ENCODE peak calls at places on chromosome 14, in ten cellular contexts. One of them, this sample, is unnamed.

GRCh38 chr14:23478109-23478698 is 8.7 kb downstream of the NGDN start:
- DNase-seq in lower lobe of right lung: peak; percentile 52
- DNase-seq in neural progenitor cell: peak; percentile 63
- DNase-seq in ovary: peak; percentile 49
- DNase-seq in body of pancreas: peak; percentile 73
- DNase-seq in kidney: no peak
- DNase-seq in cardiac muscle cell: peak; percentile 63
- DNase-seq in uterus: peak; percentile 43
- DNase-seq in gastrocnemius medialis: peak; percentile 25
- DNase-seq in A549: peak; percentile 54
- DNase-seq in this sample: peak; percentile 47

GRCh38 chr14:71555654-71556559 is 376.3 kb upstream of the RGS6 start:
- DNase-seq in kidney: no peak
- DNase-seq in lower lobe of right lung: no peak
- DNase-seq in gastrocnemius medialis: no peak
- DNase-seq in uterus: no peak
- DNase-seq in cardiac muscle cell: no peak
- DNase-seq in neural progenitor cell: no peak
- DNase-seq in body of pancreas: no peak
- DNase-seq in A549: no peak
- DNase-seq in ovary: no peak
- DNase-seq in this sample: no peak

GRCh38 chr14:70901218-70901772 is 6.0 kb upstream of the PCNX1 start:
- DNase-seq in cardiac muscle cell: no peak
- DNase-seq in body of pancreas: no peak
- DNase-seq in kidney: no peak
- DNase-seq in A549: no peak
- DNase-seq in lower lobe of right lung: no peak
- DNase-seq in uterus: no peak
- DNase-seq in ovary: no peak
- DNase-seq in gastrocnemius medialis: no peak
- DNase-seq in neural progenitor cell: no peak
- DNase-seq in this sample: no peak

GRCh38 chr14:80387563-80387981 is 176.3 kb upstream of the DIO2 start:
- DNase-seq in A549: no peak
- DNase-seq in neural progenitor cell: no peak
- DNase-seq in gastrocnemius medialis: peak; percentile 53
- DNase-seq in kidney: no peak
- DNase-seq in ovary: no peak
- DNase-seq in lower lobe of right lung: no peak
- DNase-seq in uterus: no peak
- DNase-seq in cardiac muscle cell: no peak
- DNase-seq in body of pancreas: no peak
- DNase-seq in this sample: no peak

GRCh38 chr14:54814076-54814475 is 88.5 kb downstream of the GCH1 start:
- DNase-seq in cardiac muscle cell: no peak
- DNase-seq in neural progenitor cell: no peak
- DNase-seq in A549: no peak
- DNase-seq in kidney: no peak
- DNase-seq in body of pancreas: no peak
- DNase-seq in ovary: no peak
- DNase-seq in gastrocnemius medialis: no peak
- DNase-seq in lower lobe of right lung: no peak
- DNase-seq in uterus: no peak
- DNase-seq in this sample: peak; percentile 54

GRCh38 chr14:104650981-104651875 is 38.2 kb upstream of the INF2 start:
- DNase-seq in cardiac muscle cell: no peak
- DNase-seq in kidney: no peak
- DNase-seq in lower lobe of right lung: no peak
- DNase-seq in gastrocnemius medialis: no peak
- DNase-seq in A549: no peak
- DNase-seq in neural progenitor cell: no peak
- DNase-seq in uterus: no peak
- DNase-seq in ovary: no peak
- DNase-seq in body of pancreas: no peak
- DNase-seq in this sample: no peak

GRCh38 chr14:58703149-58703509 is 65.4 kb downstream of the DACT1 start:
- DNase-seq in body of pancreas: no peak
- DNase-seq in neural progenitor cell: no peak
- DNase-seq in gastrocnemius medialis: no peak
- DNase-seq in lower lobe of right lung: no peak
- DNase-seq in A549: no peak
- DNase-seq in cardiac muscle cell: no peak
- DNase-seq in ovary: no peak
- DNase-seq in kidney: no peak
- DNase-seq in uterus: no peak
- DNase-seq in this sample: no peak

GRCh38 chr14:89351364-89351957 is 65.6 kb downstream of the FOXN3 start:
- DNase-seq in body of pancreas: peak; percentile 81
- DNase-seq in neural progenitor cell: peak; percentile 22
- DNase-seq in lower lobe of right lung: peak; percentile 56
- DNase-seq in gastrocnemius medialis: no peak
- DNase-seq in cardiac muscle cell: peak; percentile 30
- DNase-seq in A549: no peak
- DNase-seq in kidney: no peak
- DNase-seq in ovary: peak; percentile 74
- DNase-seq in uterus: peak; percentile 34
- DNase-seq in this sample: no peak

GRCh38 chr14:65750906-65751305 is 338.4 kb downstream of the FUT8 start:
- DNase-seq in kidney: no peak
- DNase-seq in neural progenitor cell: no peak
- DNase-seq in ovary: no peak
- DNase-seq in cardiac muscle cell: peak; percentile 40
- DNase-seq in gastrocnemius medialis: no peak
- DNase-seq in A549: no peak
- DNase-seq in uterus: no peak
- DNase-seq in lower lobe of right lung: no peak
- DNase-seq in body of pancreas: no peak
- DNase-seq in this sample: peak; percentile 48

GRCh38 chr14:60721331-60722162 is 2.6 kb downstream of the SIX4 start:
- DNase-seq in A549: peak; percentile 16
- DNase-seq in lower lobe of right lung: peak; percentile 56
- DNase-seq in neural progenitor cell: peak; percentile 82
- DNase-seq in cardiac muscle cell: peak; percentile 61
- DNase-seq in kidney: peak; percentile 83
- DNase-seq in body of pancreas: peak; percentile 62
- DNase-seq in gastrocnemius medialis: peak; percentile 65
- DNase-seq in uterus: peak; percentile 42
- DNase-seq in ovary: peak; percentile 62
- DNase-seq in this sample: peak; percentile 80

GRCh38 chr14:51871846-51872245 is 11.4 kb downstream of the GNG2 start:
- DNase-seq in body of pancreas: no peak
- DNase-seq in ovary: no peak
- DNase-seq in cardiac muscle cell: no peak
- DNase-seq in neural progenitor cell: no peak
- DNase-seq in uterus: no peak
- DNase-seq in gastrocnemius medialis: no peak
- DNase-seq in lower lobe of right lung: no peak
- DNase-seq in A549: no peak
- DNase-seq in kidney: no peak
- DNase-seq in this sample: no peak

GRCh38 chr14:99593971-99594841 is 9.8 kb downstream of the CCDC85C start:
- DNase-seq in lower lobe of right lung: no peak
- DNase-seq in cardiac muscle cell: no peak
- DNase-seq in ovary: no peak
- DNase-seq in body of pancreas: no peak
- DNase-seq in A549: no peak
- DNase-seq in uterus: no peak
- DNase-seq in gastrocnemius medialis: no peak
- DNase-seq in kidney: no peak
- DNase-seq in neural progenitor cell: no peak
- DNase-seq in this sample: no peak

GRCh38 chr14:32129124-32129523 is 52.0 kb downstream of the ARHGAP5 start:
- DNase-seq in body of pancreas: no peak
- DNase-seq in A549: peak; percentile 24
- DNase-seq in ovary: no peak
- DNase-seq in lower lobe of right lung: no peak
- DNase-seq in neural progenitor cell: no peak
- DNase-seq in uterus: no peak
- DNase-seq in kidney: no peak
- DNase-seq in gastrocnemius medialis: no peak
- DNase-seq in cardiac muscle cell: no peak
- DNase-seq in this sample: no peak

GRCh38 chr14:47826809-47827208 is 151.4 kb upstream of the MDGA2 start:
- DNase-seq in lower lobe of right lung: no peak
- DNase-seq in A549: no peak
- DNase-seq in gastrocnemius medialis: no peak
- DNase-seq in cardiac muscle cell: no peak
- DNase-seq in uterus: no peak
- DNase-seq in neural progenitor cell: no peak
- DNase-seq in body of pancreas: no peak
- DNase-seq in ovary: no peak
- DNase-seq in kidney: no peak
- DNase-seq in this sample: no peak

GRCh38 chr14:32244404-32244803 is 41.3 kb upstream of the RNU6-8 start:
- DNase-seq in ovary: no peak
- DNase-seq in lower lobe of right lung: no peak
- DNase-seq in uterus: no peak
- DNase-seq in kidney: no peak
- DNase-seq in A549: no peak
- DNase-seq in body of pancreas: no peak
- DNase-seq in neural progenitor cell: no peak
- DNase-seq in gastrocnemius medialis: no peak
- DNase-seq in cardiac muscle cell: peak; percentile 28
- DNase-seq in this sample: peak; percentile 24

GRCh38 chr14:95573313-95573712 is 38.5 kb downstream of the GLRX5 start:
- DNase-seq in kidney: no peak
- DNase-seq in A549: no peak
- DNase-seq in gastrocnemius medialis: no peak
- DNase-seq in neural progenitor cell: no peak
- DNase-seq in lower lobe of right lung: no peak
- DNase-seq in ovary: no peak
- DNase-seq in body of pancreas: no peak
- DNase-seq in uterus: no peak
- DNase-seq in cardiac muscle cell: no peak
- DNase-seq in this sample: no peak

GRCh38 chr14:64040044-64040443 is 187.2 kb downstream of the SYNE2 start:
- DNase-seq in lower lobe of right lung: no peak
- DNase-seq in kidney: no peak
- DNase-seq in cardiac muscle cell: no peak
- DNase-seq in ovary: no peak
- DNase-seq in A549: no peak
- DNase-seq in uterus: no peak
- DNase-seq in gastrocnemius medialis: no peak
- DNase-seq in neural progenitor cell: no peak
- DNase-seq in body of pancreas: no peak
- DNase-seq in this sample: no peak
- TF ChIP-seq CTCF in lower lobe of right lung: no peak
- TF ChIP-seq CTCF in kidney: no peak
- TF ChIP-seq CTCF in cardiac muscle cell: peak; percentile 23
- TF ChIP-seq CTCF in ovary: peak; percentile 14
- TF ChIP-seq CTCF in A549: peak; percentile 32
- TF ChIP-seq CTCF in uterus: no peak
- TF ChIP-seq CTCF in gastrocnemius medialis: peak; percentile 22
- TF ChIP-seq CTCF in neural progenitor cell: peak; percentile 8
- TF ChIP-seq CTCF in body of pancreas: no peak
- TF ChIP-seq CTCF in this sample: no peak

GRCh38 chr14:55936691-55937090 is 181.5 kb upstream of the PELI2 start:
- DNase-seq in neural progenitor cell: peak; percentile 24
- DNase-seq in body of pancreas: no peak
- DNase-seq in ovary: no peak
- DNase-seq in lower lobe of right lung: no peak
- DNase-seq in kidney: no peak
- DNase-seq in gastrocnemius medialis: no peak
- DNase-seq in A549: no peak
- DNase-seq in cardiac muscle cell: no peak
- DNase-seq in uterus: no peak
- DNase-seq in this sample: no peak

GRCh38 chr14:55942826-55943225 is 175.4 kb upstream of the PELI2 start:
- DNase-seq in ovary: no peak
- DNase-seq in gastrocnemius medialis: no peak
- DNase-seq in lower lobe of right lung: no peak
- DNase-seq in neural progenitor cell: no peak
- DNase-seq in kidney: no peak
- DNase-seq in uterus: no peak
- DNase-seq in A549: no peak
- DNase-seq in cardiac muscle cell: no peak
- DNase-seq in body of pancreas: no peak
- DNase-seq in this sample: no peak

GRCh38 chr14:55942101-55942645 is 176.0 kb upstream of the PELI2 start:
- DNase-seq in ovary: no peak
- DNase-seq in body of pancreas: no peak
- DNase-seq in neural progenitor cell: no peak
- DNase-seq in kidney: no peak
- DNase-seq in A549: no peak
- DNase-seq in gastrocnemius medialis: no peak
- DNase-seq in cardiac muscle cell: no peak
- DNase-seq in uterus: no peak
- DNase-seq in lower lobe of right lung: no peak
- DNase-seq in this sample: no peak

GRCh38 chr14:55938249-55938791 is 179.9 kb upstream of the PELI2 start:
- DNase-seq in neural progenitor cell: no peak
- DNase-seq in A549: no peak
- DNase-seq in gastrocnemius medialis: no peak
- DNase-seq in cardiac muscle cell: no peak
- DNase-seq in body of pancreas: no peak
- DNase-seq in ovary: no peak
- DNase-seq in uterus: no peak
- DNase-seq in lower lobe of right lung: no peak
- DNase-seq in kidney: peak; percentile 74
- DNase-seq in this sample: no peak
- H3K9me3 ChIP-seq in neural progenitor cell: no peaks in the 10 kb centered on the region
- H3K9me3 ChIP-seq in A549: no peaks in the 10 kb centered on the region
- H3K9me3 ChIP-seq in gastrocnemius medialis: no peaks in the 10 kb centered on the region
- H3K9me3 ChIP-seq in cardiac muscle cell: no peaks in the 10 kb centered on the region
- H3K9me3 ChIP-seq in body of pancreas: no peaks in the 10 kb centered on the region
- H3K9me3 ChIP-seq in ovary: no peaks in the 10 kb centered on the region
- H3K9me3 ChIP-seq in uterus: no peaks in the 10 kb centered on the region
- H3K9me3 ChIP-seq in lower lobe of right lung: no peaks in the 10 kb centered on the region
- H3K9me3 ChIP-seq in kidney: no peaks in the 10 kb centered on the region
- H3K9me3 ChIP-seq in this sample: peaks cover 9% of the 10 kb centered on the region

DNA sequence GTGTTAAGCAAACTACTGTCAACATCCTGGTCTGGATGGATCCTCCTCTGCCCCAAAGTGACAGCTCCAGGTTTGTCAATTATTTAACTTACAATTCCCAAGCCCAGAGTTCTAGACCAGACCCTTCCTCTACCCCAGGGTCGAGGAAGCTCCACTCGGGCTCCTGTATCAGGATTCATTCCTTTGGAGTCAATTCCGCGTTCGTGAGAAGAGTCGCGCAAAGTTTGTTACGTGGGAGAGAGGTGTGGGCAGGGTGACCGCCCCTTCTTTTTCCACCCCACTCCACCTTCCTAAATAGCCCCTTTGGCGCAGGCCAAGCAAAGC is 479 bp downstream of the SEL1L start:
- DNase-seq in body of pancreas: no peak
- DNase-seq in gastrocnemius medialis: no peak
- DNase-seq in lower lobe of right lung: no peak
- DNase-seq in cardiac muscle cell: no peak
- DNase-seq in uterus: no peak
- DNase-seq in neural progenitor cell: no peak
- DNase-seq in A549: no peak
- DNase-seq in ovary: no peak
- DNase-seq in kidney: no peak
- DNase-seq in this sample: no peak
- H3K4me3 ChIP-seq in body of pancreas: peak overlapping the region; percentile 99
- H3K4me3 ChIP-seq in gastrocnemius medialis: peak overlapping the region; percentile 98
- H3K4me3 ChIP-seq in lower lobe of right lung: peak overlapping the region; percentile 93
- H3K4me3 ChIP-seq in cardiac muscle cell: peak overlapping the region; percentile 78
- H3K4me3 ChIP-seq in uterus: peak overlapping the region; percentile 87
- H3K4me3 ChIP-seq in neural progenitor cell: peak overlapping the region; percentile 89
- H3K4me3 ChIP-seq in A549: peak overlapping the region; percentile 63
- H3K4me3 ChIP-seq in ovary: peak overlapping the region; percentile 96
- H3K4me3 ChIP-seq in kidney: peak overlapping the region; percentile 98
- H3K4me3 ChIP-seq in this sample: peak overlapping the region; percentile 90

GRCh38 chr14:81435578-81436295 is 35.6 kb upstream of the STON2 start:
- DNase-seq in lower lobe of right lung: peak; percentile 56
- DNase-seq in gastrocnemius medialis: peak; percentile 54
- DNase-seq in A549: peak; percentile 51
- DNase-seq in cardiac muscle cell: peak; percentile 83
- DNase-seq in body of pancreas: peak; percentile 65
- DNase-seq in kidney: peak; percentile 87
- DNase-seq in ovary: peak; percentile 75
- DNase-seq in neural progenitor cell: peak; percentile 88
- DNase-seq in uterus: peak; percentile 41
- DNase-seq in this sample: peak; percentile 62
- TF ChIP-seq CTCF in lower lobe of right lung: no peak
- TF ChIP-seq CTCF in gastrocnemius medialis: no peak
- TF ChIP-seq CTCF in A549: no peak
- TF ChIP-seq CTCF in cardiac muscle cell: no peak
- TF ChIP-seq CTCF in body of pancreas: no peak
- TF ChIP-seq CTCF in kidney: no peak
- TF ChIP-seq CTCF in ovary: peak; percentile 28
- TF ChIP-seq CTCF in neural progenitor cell: no peak
- TF ChIP-seq CTCF in uterus: no peak
- TF ChIP-seq CTCF in this sample: peak; percentile 13

This sample was measured in WERI-Rb-1.